ENCODE peak calls at places on chromosomes 16 and 17, in seven cellular contexts. N, M, D, U, X, C and F are unnamed samples.

GRCh38 chr17:74760404-74761105 is 12.1 kb downstream of the NHERF1 start:
- DNase-seq in X (peak; percentile 45), N (no peak), U (no peak), D (peak; percentile 95), M (no peak), C (no peak), F (no peak)

GRCh38 chr17:48426019-48426418 is 4.0 kb downstream of the SKAP1 start:
- DNase-seq in X (no peak), C (no peak), D (no peak), U (no peak), N (no peak), M (no peak), F (no peak)

GRCh38 chr16:74582984-74583383 is 23.9 kb downstream of the GLG1 start:
- DNase-seq in C (no peak), N (no peak), D (no peak), U (peak; percentile 18), X (no peak), M (no peak), F (no peak)

GRCh38 chr17:37791985-37792384 is 47.1 kb upstream of the HNF1B start:
- DNase-seq in D (no peak), X (no peak), M (no peak), N (no peak), C (no peak), U (no peak), F (no peak)

GRCh38 chr17:38730526-38731379 is 612 bp downstream of the CISD3 start:
- DNase-seq in M (peak; percentile 52), C (peak; percentile 65), N (peak; percentile 80), U (peak; percentile 65), X (peak; percentile 58), D (peak; percentile 95), F (no peak)

GRCh38 chr17:38403491-38403890 is 24.8 kb upstream of the ARHGAP23 start:
- DNase-seq in M (peak; percentile 43), N (no peak), X (peak; percentile 40), D (no peak), U (peak; percentile 56), C (no peak), F (no peak)

GRCh38 chr16:55820615-55821014 is 12.3 kb downstream of the CES1 start:
- DNase-seq in M (no peak), X (no peak), N (no peak), C (no peak), U (no peak), D (peak; percentile 13), F (no peak)

GRCh38 chr16:70695351-70696070 is 9.7 kb upstream of the MTSS2 start:
- DNase-seq in C (no peak), N (no peak), D (peak; percentile 83), U (peak; percentile 48), X (peak; percentile 85), M (peak; percentile 18), F (no peak)

GRCh38 chr16:86554917-86555762 is at the start of gene MTHFSD:
- DNase-seq in U (peak; percentile 92), M (peak; percentile 94), X (peak; percentile 93), D (peak; percentile 96), C (peak; percentile 89), N (peak; percentile 98), F (peak; percentile 52)

GRCh38 chr16:86554599-86554916 is 477 bp downstream of the MTHFSD start:
- DNase-seq in U (no peak), X (no peak), N (no peak), D (no peak), C (no peak), M (peak; percentile 5), F (no peak)

GRCh38 chr16:86556576-86556975 is 1.5 kb upstream of the MTHFSD start:
- DNase-seq in D (no peak), M (no peak), N (no peak), U (no peak), C (no peak), X (no peak), F (no peak)

GRCh38 chr16:86557587-86557986 is 2.6 kb upstream of the MTHFSD start:
- DNase-seq in X (no peak), U (no peak), M (peak; percentile 55), N (no peak), D (no peak), C (no peak), F (no peak)

DNA sequence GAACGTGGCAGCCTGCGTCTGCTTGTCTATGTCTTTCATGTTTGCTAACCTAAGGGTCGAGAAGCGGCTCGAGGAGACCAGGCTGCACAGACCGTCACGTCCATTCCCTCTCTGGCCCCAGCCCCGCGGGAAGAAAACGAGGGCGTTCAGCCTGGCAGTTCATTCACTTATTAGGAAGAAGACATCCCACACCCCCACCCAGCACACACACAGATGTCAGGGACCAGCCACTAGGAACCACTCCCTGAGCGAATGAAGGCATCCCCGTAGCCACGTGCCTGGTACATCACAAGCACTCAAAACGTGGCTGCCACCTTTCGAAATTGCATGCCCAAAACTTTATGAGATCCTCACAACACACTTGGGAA is 712 bp upstream of the MTHFSD start:
- DNase-seq in C (no peak), N (no peak), U (no peak), M (no peak), D (peak; percentile 65), X (no peak), F (no peak)
- H3K4me3 ChIP-seq in C (peak overlapping the region; percentile 76), N (peak overlapping the region; percentile 96), U (peak overlapping the region; percentile 82), M (peak overlapping the region; percentile 92), D (no peak overlapping the region), X (peak overlapping the region; percentile 97), F (peak overlapping the region; percentile 93)

GRCh38 chr16:88453621-88454314 is 688 bp downstream of the ZFPM1 start:
- DNase-seq in C (no peak), M (peak; percentile 31), D (peak; percentile 66), U (no peak), X (peak; percentile 68), N (peak; percentile 67), F (no peak)

GRCh38 chr16:88454315-88455057 is 1.4 kb downstream of the ZFPM1 start:
- DNase-seq in M (no peak), C (no peak), D (peak; percentile 62), N (peak; percentile 54), X (peak; percentile 78), U (peak; percentile 46), F (no peak)

GRCh38 chr16:88453217-88453531 is at the start of gene ZFPM1:
- DNase-seq in U (no peak), C (no peak), D (no peak), M (no peak), N (no peak), X (no peak), F (no peak)

GRCh38 chr16:88451586-88452484 is 1.2 kb upstream of the ZFPM1 start:
- DNase-seq in U (no peak), X (peak; percentile 72), M (no peak), C (no peak), D (peak; percentile 60), N (peak; percentile 53), F (no peak)

GRCh38 chr16:88452485-88453216 is 429 bp upstream of the ZFPM1 start:
- DNase-seq in U (peak; percentile 95), X (peak; percentile 95), M (peak; percentile 96), D (peak; percentile 98), C (peak; percentile 95), N (peak; percentile 99), F (peak; percentile 72)
- H3K4me3 ChIP-seq in U (peak overlapping the region; percentile 88), X (peak overlapping the region; percentile 46), M (peak overlapping the region; percentile 71), D (no peak overlapping the region), C (peak overlapping the region; percentile 64), N (peak overlapping the region; percentile 58), F (peak overlapping the region; percentile 60)

DNA sequence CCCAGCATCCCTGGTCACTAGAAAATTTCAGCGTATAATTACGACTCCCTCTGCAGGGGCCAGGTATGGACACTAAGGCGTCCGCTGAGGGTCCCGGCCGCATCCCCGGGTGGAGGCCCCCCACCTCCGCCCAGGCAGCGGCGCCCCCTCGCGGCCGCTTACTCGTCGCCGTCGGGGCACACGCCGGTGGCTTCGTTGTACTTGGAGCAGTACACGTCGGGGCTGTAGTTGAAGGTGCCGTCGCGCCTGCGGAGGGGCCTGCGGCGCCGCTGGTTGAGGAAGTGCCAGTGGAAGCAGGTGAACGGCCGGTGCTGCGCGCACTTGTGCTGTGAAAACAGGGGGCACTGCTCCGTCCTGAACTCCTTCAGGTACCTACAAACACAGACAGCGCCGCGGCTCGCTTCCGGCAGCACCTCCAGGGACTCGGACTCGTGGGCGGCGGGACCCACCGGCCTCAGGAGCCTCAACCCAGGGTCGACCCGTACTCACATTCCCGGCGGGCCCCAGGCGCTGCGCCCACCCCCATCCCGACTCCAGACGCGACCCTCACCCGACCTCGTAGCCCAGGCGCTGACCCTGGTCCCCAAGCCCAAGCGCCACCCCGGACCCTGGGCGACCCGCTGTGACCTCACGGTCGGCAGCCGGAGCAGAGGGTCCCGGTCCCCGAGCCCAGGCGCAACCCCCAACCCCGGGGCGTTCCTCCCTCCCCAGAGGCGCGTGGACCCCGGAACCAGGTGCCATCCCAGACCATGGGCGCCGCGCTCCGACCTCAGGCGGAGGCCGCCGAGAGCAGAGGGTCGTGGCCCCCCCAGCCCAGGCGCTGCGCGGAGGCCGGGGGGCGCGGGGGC is 596 bp downstream of the UNKL start:
- DNase-seq in M (peak; percentile 61), U (peak; percentile 79), C (peak; percentile 32), X (peak; percentile 80), D (peak; percentile 73), N (peak; percentile 68), F (no peak)
- H3K4me3 ChIP-seq in M (peak overlapping the region; percentile 83), U (peak overlapping the region; percentile 89), C (peak overlapping the region; percentile 99), X (peak overlapping the region; percentile 52), D (peak overlapping the region; percentile 45), N (peak overlapping the region; percentile 93), F (peak overlapping the region; percentile 82)

GRCh38 chr17:79843475-79843916 is 4.3 kb upstream of the CBX4 start:
- DNase-seq in D (no peak), C (no peak), U (no peak), X (peak; percentile 36), M (no peak), N (peak; percentile 75), F (no peak)

GRCh38 chr17:79842656-79843474 is 3.6 kb upstream of the CBX4 start:
- DNase-seq in C (no peak), X (peak; percentile 64), U (no peak), D (no peak), N (peak; percentile 63), M (no peak), F (no peak)

GRCh38 chr17:79844869-79845600 is 5.8 kb upstream of the CBX4 start:
- DNase-seq in D (peak; percentile 54), C (no peak), X (peak; percentile 63), M (no peak), U (peak; percentile 58), N (peak; percentile 82), F (no peak)

GRCh38 chr17:79845601-79845949 is 6.3 kb upstream of the CBX4 start:
- DNase-seq in U (peak; percentile 65), M (no peak), N (peak; percentile 49), D (no peak), X (peak; percentile 74), C (peak; percentile 50), F (no peak)

DNA sequence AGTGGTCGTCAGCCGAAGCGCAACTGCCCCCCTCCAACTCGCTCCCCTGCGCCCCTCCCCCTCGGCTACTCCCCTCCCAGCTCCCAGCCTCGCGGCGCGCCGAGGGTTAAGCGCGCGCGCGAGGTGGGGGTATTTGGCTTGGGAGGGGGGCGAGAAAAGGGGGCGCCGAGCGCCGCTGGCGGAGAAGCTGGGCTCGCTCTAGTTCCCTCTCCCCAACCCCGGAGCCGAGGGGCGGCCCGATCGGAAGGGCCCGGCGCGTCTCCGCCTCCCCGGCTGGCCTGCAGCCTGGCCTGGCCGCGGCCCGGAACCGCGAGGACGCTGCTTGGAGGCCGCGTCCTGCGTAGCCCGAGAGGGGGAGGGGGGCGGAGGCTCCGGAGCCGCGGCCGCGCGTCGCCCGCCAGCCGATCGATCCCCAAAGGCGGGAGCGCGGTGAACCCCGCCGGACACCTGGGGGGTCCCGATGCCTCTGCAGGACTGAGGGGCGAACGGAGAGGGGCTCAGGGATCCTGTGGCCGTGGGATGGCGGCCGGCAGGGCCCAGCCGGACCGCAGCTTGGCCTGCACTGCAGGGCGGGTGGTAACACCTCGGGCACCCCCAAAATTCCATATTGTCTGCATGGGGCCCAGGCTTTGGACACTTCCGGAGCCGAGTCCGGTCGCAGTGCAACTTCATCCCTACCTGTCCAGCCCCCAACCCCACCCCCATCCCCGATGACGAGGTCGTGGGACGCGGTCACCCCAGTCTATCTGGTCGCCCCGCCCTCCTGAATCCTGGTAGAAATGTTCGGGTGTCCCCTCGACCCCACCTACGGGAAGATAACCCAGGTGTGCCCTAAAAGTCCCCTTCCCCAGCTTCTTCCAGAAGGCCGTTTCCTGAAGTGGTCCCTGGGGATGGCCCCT is 4.9 kb upstream of the CBX4 start:
- DNase-seq in M (peak; percentile 73), U (peak; percentile 75), X (peak; percentile 54), C (peak; percentile 52), N (peak; percentile 83), D (peak; percentile 68), F (no peak)
- H3K4me3 ChIP-seq in M (peak overlapping the region; percentile 56), U (peak overlapping the region; percentile 53), X (no peak overlapping the region), C (peak overlapping the region; percentile 59), N (peak overlapping the region; percentile 46), D (peak overlapping the region; percentile 40), F (peak overlapping the region; percentile 33)